ENCODE peak calls at places on chromosome 4, in six cellular contexts. V is upper lobe of right lung, Y is vagina, T is HFF-Myc, S is coronary artery, Q is retinal pigment epithelial cell. N is an unnamed sample.

GRCh38 chr4:186878203-186878800 is 154.6 kb upstream of the FAT1 start:
- DNase-seq in V (no peak), Y (no peak), T (peak), S (no peak), Q (no peak), N (no peak)

GRCh38 chr4:181971973-181972372 is 271.2 kb upstream of the TENM3 start:
- DNase-seq in V (no peak), Y (no peak), T (no peak), S (no peak), Q (no peak), N (no peak)

GRCh38 chr4:45662996-45663395 is 460.9 kb downstream of the GABRG1 start:
- DNase-seq in V (no peak), Y (no peak), T (no peak), S (no peak), Q (peak), N (no peak)

GRCh38 chr4:155773196-155773800 is 14.5 kb downstream of the GUCY1B1 start:
- DNase-seq in V (no peak), Y (no peak), T (no peak), S (no peak), Q (no peak), N (no peak)

GRCh38 chr4:145034727-145035211 is 63.2 kb downstream of the ANAPC10 start:
- DNase-seq in V (no peak), Y (no peak), T (no peak), S (no peak), Q (peak), N (no peak)

GRCh38 chr4:46506876-46507275 is 116.9 kb upstream of the GABRA2 start:
- DNase-seq in V (no peak), Y (no peak), T (no peak), S (no peak), Q (peak), N (no peak)

GRCh38 chr4:18322111-18322510 is 300.6 kb upstream of the LCORL start:
- DNase-seq in V (no peak), Y (no peak), T (no peak), S (no peak), Q (no peak), N (no peak)

GRCh38 chr4:52657630-52658501 is 1.2 kb downstream of the USP46 start:
- DNase-seq in V (no peak), Y (no peak), T (peak), S (no peak), Q (peak), N (no peak)

GRCh38 chr4:87036713-87037112 is 101.9 kb downstream of the AFF1 start:
- DNase-seq in V (no peak), Y (no peak), T (no peak), S (no peak), Q (no peak), N (no peak)

GRCh38 chr4:153083447-153083921 is 120.8 kb upstream of the TRIM2 start:
- DNase-seq in V (no peak), Y (peak), T (peak), S (no peak), Q (peak), N (no peak)

GRCh38 chr4:101649790-101650450 is 140.6 kb upstream of the BANK1 start:
- DNase-seq in V (no peak), Y (no peak), T (no peak), S (no peak), Q (no peak), N (no peak)

GRCh38 chr4:123479944-123480343 is 83.3 kb downstream of the SPRY1 start:
- DNase-seq in V (no peak), Y (no peak), T (no peak), S (no peak), Q (no peak), N (no peak)

GRCh38 chr4:2818351-2818939 is 25.2 kb upstream of the ADD1 start:
- DNase-seq in V (no peak), Y (no peak), T (no peak), S (no peak), Q (no peak), N (no peak)

GRCh38 chr4:186651624-186652023 is 72.0 kb downstream of the FAT1 start:
- DNase-seq in V (no peak), Y (no peak), T (no peak), S (no peak), Q (peak), N (no peak)

GRCh38 chr4:156197216-156197615 is 243.6 kb upstream of the CTSO start:
- DNase-seq in V (no peak), Y (no peak), T (no peak), S (no peak), Q (no peak), N (no peak)

GRCh38 chr4:177554966-177555574 is 112.8 kb upstream of the AGA start:
- DNase-seq in V (no peak), Y (no peak), T (peak), S (no peak), Q (no peak), N (no peak)

GRCh38 chr4:23297327-23297726 is 592.5 kb downstream of the PPARGC1A start:
- DNase-seq in V (no peak), Y (no peak), T (no peak), S (no peak), Q (no peak), N (no peak)

GRCh38 chr4:176034498-176034897 is 31.1 kb upstream of the WDR17 start:
- DNase-seq in V (no peak), Y (no peak), T (peak), S (no peak), Q (peak), N (no peak)

GRCh38 chr4:108117473-108118182 is 51.1 kb downstream of the LEF1 start:
- DNase-seq in V (no peak), Y (no peak), T (no peak), S (no peak), Q (no peak), N (no peak)

GRCh38 chr4:167234388-167234881 is at the start of gene SPOCK3:
- DNase-seq in V (peak), Y (no peak), T (no peak), S (no peak), Q (peak), N (no peak)

GRCh38 chr4:90121961-90122748 is 5.0 kb upstream of the CCSER1 start:
- DNase-seq in V (no peak), Y (no peak), T (no peak), S (no peak), Q (no peak), N (no peak)

GRCh38 chr4:38132140-38132673 is 172.0 kb downstream of the PTTG2 start:
- DNase-seq in V (no peak), Y (no peak), T (peak), S (no peak), Q (no peak), N (no peak)

GRCh38 chr4:176030391-176030790 is 35.2 kb upstream of the WDR17 start:
- DNase-seq in V (no peak), Y (no peak), T (no peak), S (no peak), Q (no peak), N (no peak)

GRCh38 chr4:35835893-35836292 is 408.4 kb downstream of the ARAP2 start:
- DNase-seq in V (no peak), Y (no peak), T (no peak), S (no peak), Q (no peak), N (no peak)

DNA sequence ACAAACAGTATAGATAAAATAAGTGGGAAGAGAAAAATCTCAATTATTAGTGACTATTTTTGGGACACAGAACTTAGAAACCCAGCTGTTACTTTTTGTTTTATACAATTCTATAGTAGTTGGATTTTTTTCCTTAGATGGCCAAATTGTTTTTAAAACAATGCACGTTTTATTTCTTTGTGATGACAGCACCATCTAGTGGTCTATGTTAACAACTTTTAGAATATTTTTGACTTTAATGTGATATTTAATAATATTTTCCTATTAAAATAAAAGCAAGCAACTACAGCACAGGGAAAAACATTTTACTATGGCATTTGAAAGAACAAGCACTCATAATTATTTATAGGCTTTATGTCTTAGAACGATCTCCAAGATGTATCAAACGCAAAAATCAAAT is 5.6 kb upstream of the SMIM31 start:
- DNase-seq in V (no peak), Y (no peak), T (no peak), S (no peak), Q (peak), N (no peak)
- TF ChIP-seq CTCF in V (peak), Y (peak), T (peak), S (no peak), Q (peak), N (peak)

GRCh38 chr4:121073672-121074386 is 1.5 kb upstream of the NDNF start:
- DNase-seq in V (no peak), Y (no peak), T (no peak), S (no peak), Q (no peak), N (no peak)

GRCh38 chr4:121072080-121072835 is at the start of gene NDNF:
- DNase-seq in V (peak), Y (no peak), T (no peak), S (no peak), Q (no peak), N (no peak)

GRCh38 chr4:121072836-121073362 is 564 bp upstream of the NDNF start:
- DNase-seq in V (peak), Y (no peak), T (no peak), S (no peak), Q (no peak), N (no peak)

GRCh38 chr4:121071640-121072037 is 696 bp downstream of the NDNF start:
- DNase-seq in V (no peak), Y (no peak), T (no peak), S (no peak), Q (no peak), N (no peak)

GRCh38 chr4:121077496-121077895 is 5.2 kb upstream of the NDNF start:
- DNase-seq in V (no peak), Y (no peak), T (no peak), S (no peak), Q (no peak), N (no peak)
- TF ChIP-seq CTCF in V (no peak), Y (no peak), T (no peak), S (no peak), Q (no peak), N (no peak)

DNA sequence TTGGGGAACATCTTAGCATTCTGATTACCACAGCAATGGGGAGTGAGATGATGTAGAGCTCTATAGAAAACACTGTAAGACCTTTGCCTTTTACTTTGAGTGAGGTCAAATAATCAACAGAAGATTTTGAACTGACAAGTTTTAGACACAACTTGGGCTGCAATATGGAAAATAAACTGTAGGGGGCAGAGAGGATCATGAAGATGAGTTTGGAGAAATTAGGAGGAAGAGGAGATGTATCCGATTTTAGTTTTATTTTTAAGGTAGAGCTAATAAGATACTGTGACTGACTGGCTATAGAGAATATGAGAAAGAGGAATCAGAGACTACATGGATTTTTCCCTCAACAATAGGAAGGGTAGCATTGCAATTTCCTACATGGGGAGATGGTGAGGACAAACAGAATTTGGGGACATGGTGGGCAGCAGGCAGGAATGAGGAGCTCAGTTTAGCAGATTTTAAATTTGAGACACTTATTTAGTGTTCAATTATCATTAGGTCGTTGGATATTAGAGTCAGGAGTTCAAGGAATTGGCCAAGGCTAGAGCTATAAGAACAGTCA is 563.1 kb downstream of the INPP4B start:
- DNase-seq in V (no peak), Y (no peak), T (no peak), S (no peak), Q (no peak), N (no peak)
- TF ChIP-seq CTCF in V (peak), Y (no peak), T (peak), S (no peak), Q (peak), N (peak)

GRCh38 chr4:26457412-26457811 is 32.9 kb downstream of the CCKAR start:
- DNase-seq in V (no peak), Y (peak), T (no peak), S (no peak), Q (no peak), N (peak)

GRCh38 chr4:26455571-26455970 is 34.7 kb downstream of the CCKAR start:
- DNase-seq in V (no peak), Y (peak), T (no peak), S (no peak), Q (no peak), N (peak)

GRCh38 chr4:26459756-26460530 is 30.3 kb downstream of the CCKAR start:
- DNase-seq in V (no peak), Y (peak), T (no peak), S (no peak), Q (no peak), N (peak)

GRCh38 chr4:26459054-26459755 is 31.1 kb downstream of the CCKAR start:
- DNase-seq in V (no peak), Y (peak), T (peak), S (no peak), Q (peak), N (peak)

GRCh38 chr4:26458104-26458503 is 32.2 kb downstream of the CCKAR start:
- DNase-seq in V (no peak), Y (no peak), T (no peak), S (no peak), Q (no peak), N (peak)
- TF ChIP-seq CTCF in V (no peak), Y (no peak), T (no peak), S (no peak), Q (no peak), N (no peak)

DNA sequence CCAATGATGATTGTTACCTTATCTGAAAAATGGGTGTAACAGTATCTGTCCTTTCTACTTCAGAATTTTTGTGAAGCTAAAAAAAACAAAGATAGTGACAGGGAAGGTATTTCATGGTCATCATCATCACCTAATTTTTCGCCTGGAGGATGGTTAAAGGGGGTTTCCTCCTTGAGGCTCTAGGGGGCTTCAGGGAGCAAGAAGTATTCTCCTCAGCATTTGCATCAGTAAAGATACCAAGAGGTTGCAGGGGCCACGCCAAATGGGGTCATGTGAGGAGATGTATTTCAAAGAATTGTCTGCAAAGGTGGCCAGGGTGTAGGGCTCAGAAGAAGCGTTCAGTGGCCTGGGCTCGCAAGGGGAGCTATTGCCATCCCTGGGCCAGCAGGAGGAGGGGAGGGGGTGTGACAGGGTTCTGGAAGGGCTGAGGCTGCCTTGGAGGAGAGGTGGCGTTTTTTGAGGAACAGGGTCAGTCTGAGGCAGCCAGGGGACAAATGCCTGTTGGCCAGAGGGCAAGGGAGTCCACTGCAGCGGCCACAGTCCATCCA is 7.3 kb upstream of the NSG1 start:
- DNase-seq in V (no peak), Y (no peak), T (no peak), S (no peak), Q (no peak), N (no peak)
- TF ChIP-seq CTCF in V (no peak), Y (no peak), T (no peak), S (no peak), Q (no peak), N (no peak)

DNA sequence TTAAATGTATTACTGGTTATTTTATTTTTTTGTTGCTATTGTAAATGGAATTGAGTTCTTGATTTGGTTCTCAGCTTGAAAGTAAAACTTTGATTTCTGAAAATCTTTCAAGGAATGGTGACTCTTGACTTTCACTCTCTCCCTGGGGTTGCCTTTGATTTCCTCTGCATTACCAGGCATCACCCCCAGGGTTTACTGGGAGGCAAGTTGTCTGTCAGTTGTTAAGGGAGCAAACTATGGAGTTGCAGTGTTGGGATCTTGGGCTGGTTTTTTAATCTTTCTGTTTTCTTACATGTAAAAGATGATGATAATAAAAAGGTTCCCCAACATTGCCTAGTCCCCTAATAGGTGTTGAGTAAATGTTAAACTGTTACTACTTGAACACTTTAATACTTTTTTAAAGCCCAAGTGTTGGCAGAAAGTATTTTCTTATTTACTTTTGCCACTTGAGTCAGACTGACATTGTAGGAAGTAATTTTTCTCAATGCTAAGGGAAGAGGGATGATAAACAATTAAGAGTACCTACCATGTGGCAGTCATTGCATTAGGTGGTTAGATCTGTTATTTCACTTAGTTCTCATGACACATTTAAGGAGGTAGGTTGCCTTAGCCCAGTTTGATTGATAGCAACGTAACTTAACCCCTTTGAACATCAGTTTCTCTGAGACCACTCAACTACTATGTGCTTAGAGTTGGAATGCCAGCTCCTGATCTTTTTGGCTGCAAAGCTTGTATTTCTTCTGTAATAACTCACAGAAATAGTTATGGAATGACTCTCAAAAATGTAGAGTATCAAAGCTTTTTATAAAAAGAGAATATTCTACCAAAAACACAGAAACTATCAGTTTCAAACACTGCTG is 67.1 kb downstream of the DCLK2 start:
- DNase-seq in V (no peak), Y (no peak), T (no peak), S (no peak), Q (no peak), N (no peak)
- TF ChIP-seq CTCF in V (peak), Y (no peak), T (peak), S (no peak), Q (peak), N (peak)

N was measured in osteocyte.